ENCODE peak calls at places on chromosomes 3 and 15, in ten cellular contexts. F, N, Q, L, T, P, W, B, E and Y are unnamed samples.

GRCh38 chr3:16885588-16885903 is 791 bp downstream of the PLCL2 start:
- DNase-seq in F (no peak), N (no peak), Q (no peak), L (no peak), T (no peak), P (peak), W (no peak), B (no peak), E (no peak), Y (no peak)

GRCh38 chr3:18258492-18258891 is 166.6 kb downstream of the SATB1 start:
- DNase-seq in F (no peak), N (no peak), Q (no peak), L (no peak), T (no peak), P (no peak), W (no peak), B (no peak), E (no peak), Y (no peak)

GRCh38 chr15:59376735-59377134 is 4.1 kb upstream of the MYO1E start:
- DNase-seq in F (no peak), N (no peak), Q (no peak), L (no peak), T (no peak), P (peak), W (no peak), B (no peak), E (peak), Y (no peak)

GRCh38 chr3:185448107-185448506 is 50.7 kb downstream of the TMEM41A start:
- DNase-seq in F (no peak), N (no peak), Q (no peak), L (no peak), T (no peak), P (no peak), W (no peak), B (no peak), E (no peak), Y (no peak)

GRCh38 chr3:96814581-96815567 is at the start of gene EPHA6:
- DNase-seq in F (no peak), N (no peak), Q (no peak), L (peak), T (no peak), P (no peak), W (no peak), B (peak), E (no peak), Y (no peak)

GRCh38 chr3:126112531-126113237 is 28.8 kb upstream of the SLC41A3 start:
- DNase-seq in F (peak), N (no peak), Q (no peak), L (no peak), T (no peak), P (no peak), W (no peak), B (peak), E (no peak), Y (no peak)

GRCh38 chr15:57647071-57647790 is 55.5 kb downstream of the MYZAP start:
- DNase-seq in F (no peak), N (no peak), Q (no peak), L (no peak), T (no peak), P (no peak), W (no peak), B (no peak), E (no peak), Y (no peak)

GRCh38 chr3:16064660-16065414 is 109.6 kb upstream of the GALNT15 start:
- DNase-seq in F (no peak), N (no peak), Q (no peak), L (peak), T (peak), P (peak), W (no peak), B (no peak), E (peak), Y (no peak)

GRCh38 chr3:46104706-46105105 is 77.4 kb upstream of the XCR1 start:
- DNase-seq in F (no peak), N (no peak), Q (no peak), L (no peak), T (no peak), P (no peak), W (no peak), B (no peak), E (no peak), Y (no peak)

GRCh38 chr15:69015591-69015990 is 1.1 kb downstream of the NOX5 start:
- DNase-seq in F (no peak), N (no peak), Q (no peak), L (no peak), T (no peak), P (no peak), W (no peak), B (no peak), E (no peak), Y (no peak)

GRCh38 chr15:78213425-78213750 is 21.0 kb downstream of the ACSBG1 start:
- DNase-seq in F (no peak), N (no peak), Q (no peak), L (no peak), T (no peak), P (no peak), W (no peak), B (no peak), E (no peak), Y (no peak)

GRCh38 chr3:190516416-190516815 is 2.5 kb downstream of the IL1RAP start:
- DNase-seq in F (no peak), N (no peak), Q (no peak), L (no peak), T (no peak), P (no peak), W (no peak), B (no peak), E (no peak), Y (no peak)

GRCh38 chr3:99394831-99395733 is 243.3 kb upstream of the COL8A1 start:
- DNase-seq in F (no peak), N (no peak), Q (no peak), L (no peak), T (no peak), P (peak), W (no peak), B (no peak), E (peak), Y (no peak)

GRCh38 chr3:63333815-63334214 is 55.7 kb downstream of the SYNPR start:
- DNase-seq in F (no peak), N (peak), Q (no peak), L (no peak), T (peak), P (peak), W (no peak), B (no peak), E (no peak), Y (no peak)

GRCh38 chr3:59480486-59480995 is 430.7 kb upstream of the CFAP20DC start:
- DNase-seq in F (no peak), N (no peak), Q (no peak), L (no peak), T (peak), P (peak), W (no peak), B (no peak), E (peak), Y (no peak)

GRCh38 chr3:48863122-48863521 is 15.4 kb upstream of the PRKAR2A start:
- DNase-seq in F (no peak), N (no peak), Q (no peak), L (peak), T (no peak), P (no peak), W (no peak), B (no peak), E (no peak), Y (no peak)

GRCh38 chr15:48802867-48803266 is 8.0 kb downstream of the CEP152 start:
- DNase-seq in F (no peak), N (peak), Q (no peak), L (no peak), T (no peak), P (peak), W (no peak), B (no peak), E (peak), Y (no peak)

GRCh38 chr15:87348746-87349145 is 907.8 kb downstream of the NTRK3 start:
- DNase-seq in F (no peak), N (no peak), Q (no peak), L (no peak), T (no peak), P (peak), W (no peak), B (no peak), E (peak), Y (no peak)